ENCODE peak calls at places on chromosome 12, in four cellular contexts. A, F, M and V are unnamed samples.

GRCh38 chr12:71865166-71865713 is 25.7 kb downstream of the TBC1D15 start:
- DNase-seq in A (peak), F (no peak), M (no peak), V (no peak)

GRCh38 chr12:65510584-65511050 is 232.1 kb downstream of the MSRB3 start:
- DNase-seq in A (no peak), F (no peak), M (no peak), V (no peak)

GRCh38 chr12:75478395-75478794 is 2.2 kb upstream of the GLIPR1 start:
- DNase-seq in A (peak), F (peak), M (no peak), V (no peak)

GRCh38 chr12:4272976-4273650 is 449 bp upstream of the CCND2 start:
- DNase-seq in A (no peak), F (no peak), M (no peak), V (no peak)

GRCh38 chr12:111202237-111202592 is 166.7 kb downstream of the PHETA1 start:
- DNase-seq in A (no peak), F (no peak), M (no peak), V (no peak)

GRCh38 chr12:12403264-12404248 is 46.7 kb downstream of the BORCS5 start:
- DNase-seq in A (no peak), F (no peak), M (no peak), V (peak)

GRCh38 chr12:131596115-131596514 is 114.8 kb upstream of the SFSWAP start:
- DNase-seq in A (no peak), F (no peak), M (no peak), V (no peak)

GRCh38 chr12:79997115-79997805 is 62.4 kb upstream of the PPP1R12A start:
- DNase-seq in A (no peak), F (peak), M (no peak), V (no peak)

GRCh38 chr12:59149995-59150642 is 229.8 kb upstream of the LRIG3 start:
- DNase-seq in A (no peak), F (peak), M (no peak), V (peak)

GRCh38 chr12:75705749-75706719 is 194.6 kb upstream of the KRR1 start:
- DNase-seq in A (peak), F (no peak), M (no peak), V (no peak)

GRCh38 chr12:58420496-58420895 is 479.1 kb downstream of the ATP23 start:
- DNase-seq in A (no peak), F (no peak), M (no peak), V (no peak)

GRCh38 chr12:9925746-9926393 is 6.3 kb downstream of the CLEC2A start:
- DNase-seq in A (peak), F (no peak), M (no peak), V (no peak)

GRCh38 chr12:123617580-123617979 is 15.7 kb downstream of the DDX55 start:
- DNase-seq in A (no peak), F (no peak), M (peak), V (no peak)

GRCh38 chr12:130100634-130101033 is 61.6 kb upstream of the FZD10 start:
- DNase-seq in A (no peak), F (no peak), M (no peak), V (no peak)

GRCh38 chr12:2054091-2055018 is 1.6 kb downstream of the CACNA1C start:
- DNase-seq in A (no peak), F (no peak), M (no peak), V (no peak)

GRCh38 chr12:130144256-130144655 is 18.0 kb upstream of the FZD10 start:
- DNase-seq in A (no peak), F (no peak), M (no peak), V (no peak)

GRCh38 chr12:70920251-70920851 is at the start of gene PTPRR:
- DNase-seq in A (no peak), F (no peak), M (peak), V (no peak)

GRCh38 chr12:108424026-108424425 is 84.9 kb upstream of the CMKLR1 start:
- DNase-seq in A (no peak), F (no peak), M (no peak), V (no peak)

GRCh38 chr12:122421263-122421814 is 1.1 kb downstream of the CLIP1 start:
- DNase-seq in A (peak), F (no peak), M (peak), V (peak)

GRCh38 chr12:41441180-41441579 is 253.1 kb downstream of the PDZRN4 start:
- DNase-seq in A (no peak), F (no peak), M (no peak), V (no peak)

GRCh38 chr12:86917121-86917520 is 660.9 kb upstream of the MGAT4C start:
- DNase-seq in A (no peak), F (no peak), M (no peak), V (no peak)

GRCh38 chr12:46522141-46522540 is 149.6 kb upstream of the SLC38A2 start:
- DNase-seq in A (no peak), F (no peak), M (no peak), V (no peak)

GRCh38 chr12:42162940-42163339 is 18.3 kb upstream of the GXYLT1 start:
- DNase-seq in A (peak), F (no peak), M (no peak), V (no peak)

GRCh38 chr12:109795023-109795422 is 38.2 kb downstream of the TRPV4 start:
- DNase-seq in A (peak), F (no peak), M (no peak), V (no peak)

GRCh38 chr12:59808317-59808910 is 212.6 kb downstream of the SLC16A7 start:
- DNase-seq in A (no peak), F (no peak), M (no peak), V (no peak)

GRCh38 chr12:122722347-122722746 is 5.7 kb upstream of the HCAR3 start:
- DNase-seq in A (no peak), F (no peak), M (no peak), V (no peak)

GRCh38 chr12:112130461-112130998 is 5.2 kb downstream of the TRAFD1 start:
- DNase-seq in A (no peak), F (peak), M (no peak), V (no peak)

DNA sequence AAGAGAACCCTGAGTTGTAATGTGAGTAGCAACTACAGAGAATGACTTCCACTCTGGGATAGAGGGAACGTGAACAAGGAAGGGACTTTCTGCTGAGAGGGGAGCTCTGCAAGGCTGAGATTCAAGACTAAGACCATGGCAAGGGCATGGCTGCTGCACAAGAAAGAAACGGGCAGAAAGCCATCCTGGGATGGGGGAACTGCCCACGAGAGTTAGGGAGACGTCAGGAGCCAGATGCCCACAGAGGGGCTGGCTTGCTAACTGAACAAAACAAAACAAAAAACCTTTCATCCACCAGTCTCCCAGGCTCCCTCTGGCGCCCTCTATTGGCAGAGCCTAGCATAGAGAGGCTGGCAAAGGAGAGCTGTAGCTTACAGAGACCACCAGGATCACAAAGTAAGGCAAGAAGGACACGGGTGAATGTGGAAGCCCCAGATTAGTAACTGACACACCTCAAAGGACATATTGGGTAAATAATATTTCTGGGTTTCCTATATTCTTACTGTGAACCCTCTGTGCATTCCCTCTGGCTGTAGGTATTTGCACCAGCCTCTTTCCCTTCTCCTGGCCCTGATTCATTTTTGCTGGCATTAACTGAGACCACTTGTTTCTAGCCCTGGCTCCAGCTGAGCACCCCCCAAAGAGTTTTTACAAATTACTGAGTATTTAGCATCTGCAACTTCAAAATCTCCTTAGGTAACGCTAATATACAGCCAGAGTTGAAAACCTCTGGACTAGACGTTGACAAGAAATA is 338.3 kb downstream of the EMP1 start:
- DNase-seq in A (peak), F (no peak), M (peak), V (no peak)
- H3K4me3 ChIP-seq in A (peak), F (no peak), M (no peak), V (no peak)

GRCh38 chr12:47855502-47855901 is 35.8 kb upstream of the HDAC7 start:
- DNase-seq in A (no peak), F (no peak), M (no peak), V (no peak)
- TF ChIP-seq CTCF in A (no peak), F (no peak), M (no peak), V (peak)

DNA sequence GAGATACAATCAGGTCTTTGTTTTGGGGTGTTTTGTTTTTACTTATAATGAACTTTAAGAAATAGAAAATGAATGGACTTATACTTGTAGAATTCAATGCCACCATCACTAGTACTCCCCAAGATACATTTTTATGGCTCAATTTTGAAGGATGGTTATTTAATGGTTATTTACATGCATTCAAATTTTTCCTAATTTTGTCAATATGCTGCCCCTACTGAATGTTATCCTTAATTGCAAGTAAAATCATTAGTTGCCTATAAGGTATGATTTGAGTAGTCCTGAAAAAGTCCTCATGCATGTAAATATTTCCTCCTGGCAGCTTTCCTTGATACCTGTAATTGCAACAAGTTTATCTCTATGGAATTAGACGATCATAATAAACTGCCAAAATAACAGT is 391.2 kb downstream of the BCAT1 start:
- DNase-seq in A (no peak), F (no peak), M (no peak), V (no peak)
- H3K4me3 ChIP-seq in A (no peak), F (no peak), M (no peak), V (no peak)

GRCh38 chr12:17358850-17359249 is 731.1 kb downstream of the RERGL start:
- DNase-seq in A (no peak), F (no peak), M (no peak), V (no peak)

GRCh38 chr12:17357396-17357795 is 732.6 kb downstream of the RERGL start:
- DNase-seq in A (no peak), F (no peak), M (no peak), V (no peak)

DNA sequence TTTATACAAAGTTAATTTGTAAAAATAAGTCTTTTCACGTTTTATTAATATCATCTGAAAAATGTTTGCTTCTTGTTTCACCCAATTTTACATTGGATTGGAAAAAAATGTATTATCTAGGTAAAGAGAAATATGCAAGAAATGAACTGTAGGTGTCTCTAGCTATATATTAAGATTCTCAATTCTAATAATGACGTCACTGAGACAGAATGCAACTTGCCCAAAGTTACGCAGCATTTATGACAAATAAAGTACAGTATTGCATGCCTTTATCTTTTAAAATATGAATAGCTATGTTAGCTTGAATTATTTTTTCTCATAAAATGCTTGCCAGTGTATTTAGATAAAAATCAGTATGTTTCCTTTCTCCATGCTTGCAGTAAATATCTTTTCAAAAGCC is 728.8 kb downstream of the RERGL start:
- DNase-seq in A (no peak), F (no peak), M (no peak), V (no peak)
- TF ChIP-seq CTCF in A (no peak), F (no peak), M (no peak), V (no peak)

GRCh38 chr12:27952510-27952909 is 20.0 kb downstream of the PTHLH start:
- DNase-seq in A (no peak), F (no peak), M (no peak), V (no peak)
- H3K4me3 ChIP-seq in A (no peak), F (no peak), M (no peak), V (no peak)

GRCh38 chr12:31009976-31010375 is 63.7 kb upstream of the DDX11 start:
- DNase-seq in A (no peak), F (no peak), M (no peak), V (no peak)

GRCh38 chr12:31011336-31011735 is 62.3 kb upstream of the DDX11 start:
- DNase-seq in A (no peak), F (no peak), M (peak), V (no peak)

GRCh38 chr12:31015215-31015614 is 58.4 kb upstream of the DDX11 start:
- DNase-seq in A (no peak), F (no peak), M (peak), V (no peak)

GRCh38 chr12:31008961-31009840 is 64.5 kb upstream of the DDX11 start:
- DNase-seq in A (no peak), F (no peak), M (peak), V (no peak)

GRCh38 chr12:31011746-31012567 is 61.7 kb upstream of the DDX11 start:
- DNase-seq in A (no peak), F (no peak), M (peak), V (no peak)
- TF ChIP-seq CTCF in A (peak), F (peak), M (no peak), V (peak)

GRCh38 chr12:992647-993046 is 1.6 kb downstream of the ERC1 start:
- DNase-seq in A (no peak), F (no peak), M (no peak), V (no peak)
- H3K4me3 ChIP-seq in A (no peak), F (no peak), M (no peak), V (no peak)